ENCODE peak calls at places on chromosomes 4 and X, in seven cellular contexts. Z is IMR-90, H is trophoblast cell, A is H1, S is mesendoderm, U is mesenchymal stem cell, V is neuronal stem cell. R is an unnamed sample.

GRCh38 chrX:129697204-129697829 is 41.5 kb upstream of the XPNPEP2 start:
- DNase-seq in V (no peak), H (no peak), Z (no peak), U (no peak), S (no peak), A (no peak), R (peak; percentile 26)

GRCh38 chrX:153884136-153885076 is 1.6 kb downstream of the L1CAM start:
- DNase-seq in A (no peak), Z (no peak), U (no peak), H (no peak), V (no peak), S (no peak), R (no peak)

GRCh38 chrX:129193357-129193756 is 329.9 kb downstream of the SMARCA1 start:
- DNase-seq in A (no peak), V (no peak), Z (no peak), U (no peak), S (no peak), H (no peak), R (no peak)

GRCh38 chr4:146960634-146961033 is 15.0 kb upstream of the TTC29 start:
- DNase-seq in A (no peak), H (no peak), Z (no peak), U (no peak), V (no peak), S (no peak), R (no peak)

GRCh38 chrX:82218361-82218760 is 1016.5 kb downstream of the SH3BGRL start:
- DNase-seq in V (peak; percentile 3), U (peak; percentile 1), A (no peak), S (peak; percentile 74), Z (peak; percentile 0), H (no peak), R (no peak)

GRCh38 chr4:148061795-148062194 is 329.9 kb downstream of the ARHGAP10 start:
- DNase-seq in V (no peak), Z (no peak), S (peak; percentile 57), U (no peak), H (no peak), A (no peak), R (no peak)

GRCh38 chr4:71229477-71230257 is 109.2 kb upstream of the SLC4A4 start:
- DNase-seq in H (peak; percentile 12), S (peak; percentile 66), Z (peak; percentile 81), U (peak; percentile 71), V (peak; percentile 30), A (no peak), R (peak; percentile 36)

GRCh38 chrX:97405031-97405685 is 521.5 kb downstream of the RPA4 start:
- DNase-seq in H (no peak), A (no peak), S (no peak), V (no peak), U (no peak), Z (peak; percentile 34), R (no peak)

GRCh38 chrX:107324493-107325310 is 118.3 kb downstream of the DNAAF6 start:
- DNase-seq in H (peak; percentile 4), Z (peak; percentile 4), U (peak; percentile 24), S (peak; percentile 93), V (peak; percentile 64), A (peak; percentile 84), R (peak; percentile 95)

GRCh38 chr4:73408181-73408867 is 4.2 kb downstream of the ALB start:
- DNase-seq in U (no peak), H (no peak), S (no peak), V (no peak), A (no peak), Z (no peak), R (no peak)

GRCh38 chr4:29224911-29225310 is 1495.3 kb upstream of the PCDH7 start:
- DNase-seq in V (no peak), U (no peak), H (no peak), Z (no peak), A (no peak), S (no peak), R (no peak)

GRCh38 chr4:26372525-26373172 is 51.8 kb downstream of the RBPJ start:
- DNase-seq in Z (peak; percentile 77), A (no peak), S (peak; percentile 53), U (peak; percentile 92), V (no peak), H (no peak), R (no peak)

GRCh38 chrX:151515233-151515632 is 48.2 kb upstream of the PASD1 start:
- DNase-seq in U (no peak), A (no peak), S (no peak), Z (no peak), V (no peak), H (no peak), R (no peak)

GRCh38 chrX:24002792-24003191 is 24.2 kb downstream of the KLHL15 start:
- DNase-seq in A (no peak), H (peak; percentile 13), U (no peak), Z (no peak), V (no peak), S (peak; percentile 21), R (no peak)

DNA sequence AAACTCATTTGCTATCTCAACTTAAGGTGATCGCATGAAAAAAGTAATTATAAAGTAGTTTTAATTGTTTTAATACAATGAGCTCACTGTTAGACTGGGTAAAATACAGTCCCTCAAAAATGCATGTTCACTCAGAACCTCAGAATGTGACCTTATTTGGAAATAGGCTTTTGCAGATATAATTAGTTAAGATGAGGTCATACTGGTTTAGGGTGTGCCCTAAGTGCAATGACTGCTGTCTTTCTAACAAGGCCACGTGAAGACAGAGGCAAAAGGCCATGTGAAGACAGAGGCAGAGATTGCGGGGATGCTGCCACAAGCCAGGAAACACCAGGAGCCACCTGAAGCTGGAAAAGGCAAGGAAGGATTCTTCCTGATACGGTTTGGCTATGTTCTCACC is 262.1 kb downstream of the NKX6-1 start:
- DNase-seq in Z (no peak), V (no peak), U (no peak), A (no peak), H (no peak), S (no peak), R (no peak)
- H4K8ac ChIP-seq in Z (no peak overlapping the region), V (no peak overlapping the region), U (no peak overlapping the region), A (no peak overlapping the region), H (no peak overlapping the region), S (no peak overlapping the region), R (no peak overlapping the region)

GRCh38 chr4:53717064-53717549 is 125.8 kb upstream of the LNX1 start:
- DNase-seq in H (no peak), U (peak; percentile 94), Z (peak; percentile 73), A (no peak), V (no peak), S (no peak), R (no peak)

GRCh38 chr4:53722110-53722509 is 130.8 kb upstream of the LNX1 start:
- DNase-seq in U (no peak), Z (no peak), A (no peak), V (no peak), S (no peak), H (no peak), R (no peak)

GRCh38 chr4:53716471-53717063 is 125.3 kb upstream of the LNX1 start:
- DNase-seq in Z (no peak), U (no peak), V (no peak), A (no peak), H (no peak), S (no peak), R (no peak)

GRCh38 chr4:53720776-53721175 is 129.5 kb upstream of the LNX1 start:
- DNase-seq in U (no peak), A (no peak), H (no peak), Z (no peak), V (no peak), S (peak; percentile 86), R (no peak)

GRCh38 chr4:53721276-53721675 is 130.0 kb upstream of the LNX1 start:
- DNase-seq in V (no peak), H (no peak), S (no peak), A (no peak), Z (no peak), U (no peak), R (no peak)
- H2AK5ac ChIP-seq in V (no peak overlapping the region), H (no peak overlapping the region), S (no peak overlapping the region), A (no peak overlapping the region), Z (peak overlapping the region; percentile 15), U (no peak overlapping the region), R (no peak overlapping the region)

GRCh38 chr4:48388504-48389154 is 47.3 kb downstream of the SLAIN2 start:
- DNase-seq in U (peak; percentile 76), H (no peak), V (no peak), S (peak; percentile 33), A (no peak), Z (peak; percentile 74), R (no peak)
- H4K8ac ChIP-seq in U (no peak overlapping the region), H (no peak overlapping the region), V (no peak overlapping the region), S (no peak overlapping the region), A (no peak overlapping the region), Z (no peak overlapping the region), R (no peak overlapping the region)

GRCh38 chrX:68254738-68255645 is 178.3 kb downstream of the OPHN1 start:
- DNase-seq in S (no peak), V (no peak), Z (peak; percentile 3), A (no peak), U (no peak), H (no peak), R (no peak)

GRCh38 chrX:68249904-68250303 is 183.4 kb downstream of the OPHN1 start:
- DNase-seq in U (no peak), Z (no peak), H (no peak), A (no peak), V (no peak), S (no peak), R (no peak)

GRCh38 chrX:68249401-68249831 is 183.9 kb downstream of the OPHN1 start:
- DNase-seq in V (no peak), U (no peak), A (no peak), H (no peak), S (no peak), Z (no peak), R (no peak)

GRCh38 chrX:68257015-68257414 is 176.3 kb downstream of the OPHN1 start:
- DNase-seq in A (no peak), S (no peak), Z (no peak), H (no peak), V (no peak), U (no peak), R (no peak)

DNA sequence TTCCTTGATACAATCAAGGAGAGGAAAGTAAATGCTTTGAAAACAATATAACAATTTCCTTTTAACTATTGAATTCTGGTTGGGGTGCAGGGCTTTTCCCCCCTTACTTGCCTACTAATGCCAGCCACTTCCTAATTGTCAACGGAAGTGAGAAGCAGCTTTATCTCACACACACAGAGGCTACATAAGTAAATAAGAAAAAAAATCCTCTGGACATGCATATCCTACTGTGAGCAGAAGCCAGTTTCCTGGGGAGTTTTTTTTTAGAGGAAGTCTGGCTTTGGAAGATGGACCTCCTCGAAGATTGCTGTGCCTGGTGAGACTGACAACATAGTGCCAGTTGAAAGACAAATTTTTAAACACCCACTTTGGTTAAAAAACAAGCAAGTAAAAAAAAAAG is 180.6 kb downstream of the OPHN1 start:
- DNase-seq in Z (no peak), U (no peak), S (peak; percentile 1), V (no peak), H (no peak), A (no peak), R (no peak)
- H2AK5ac ChIP-seq in Z (no peak overlapping the region), U (no peak overlapping the region), S (no peak overlapping the region), V (no peak overlapping the region), H (no peak overlapping the region), A (no peak overlapping the region), R (no peak overlapping the region)

DNA sequence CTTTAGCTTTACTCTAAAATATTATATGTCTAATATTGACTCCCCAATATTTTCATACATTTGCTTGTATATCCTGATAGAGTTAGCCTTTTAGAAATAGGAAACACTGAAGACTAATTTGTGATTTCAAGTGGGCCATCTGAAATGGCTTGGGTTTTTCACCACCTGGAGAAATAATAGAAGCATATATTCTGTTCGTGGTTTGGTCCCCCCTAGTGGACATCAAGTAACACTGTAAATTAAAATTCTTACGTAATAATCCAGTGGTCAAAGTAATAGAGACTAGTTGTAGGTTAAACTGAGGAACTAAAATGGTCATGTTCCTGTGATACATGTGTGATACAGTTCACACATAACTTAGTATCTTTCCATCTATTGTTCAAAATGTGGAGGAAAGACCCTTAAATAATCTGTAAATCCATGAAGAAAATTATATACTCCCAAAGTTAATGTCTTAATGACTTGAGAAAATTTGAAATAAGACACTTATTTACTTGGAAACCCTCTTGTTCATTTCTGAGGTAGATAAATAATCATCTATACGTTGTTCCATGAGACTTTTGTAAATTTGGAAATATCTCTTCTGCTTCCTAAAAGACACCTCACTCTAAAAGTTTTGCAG is 79.8 kb upstream of the SMARCAD1 start:
- DNase-seq in U (peak; percentile 40), H (no peak), Z (peak; percentile 29), S (peak; percentile 67), V (peak; percentile 15), A (no peak), R (no peak)
- H4K8ac ChIP-seq in U (no peak overlapping the region), H (no peak overlapping the region), Z (no peak overlapping the region), S (no peak overlapping the region), V (no peak overlapping the region), A (no peak overlapping the region), R (no peak overlapping the region)

R was measured in H9.